ENCODE peak calls at places on chromosomes 5 and 9, in five cellular contexts. U, I, L, Z and J are unnamed samples.

GRCh38 chr9:111438576-111439235 is 45.5 kb downstream of the ECPAS start:
- DNase-seq in U (no peak), I (no peak), L (peak), Z (no peak), J (no peak)

GRCh38 chr9:94014845-94015244 is 59.7 kb upstream of the BARX1 start:
- DNase-seq in U (no peak), I (no peak), L (no peak), Z (no peak), J (no peak)

GRCh38 chr5:113262674-113263073 is 172.1 kb downstream of the TSSK1B start:
- DNase-seq in U (no peak), I (no peak), L (no peak), Z (no peak), J (no peak)

GRCh38 chr5:79287380-79287779 is 51.4 kb downstream of the JMY start:
- DNase-seq in U (no peak), I (no peak), L (no peak), Z (no peak), J (no peak)

GRCh38 chr5:756171-756570 is 28.4 kb downstream of the ZDHHC11B start:
- DNase-seq in U (no peak), I (no peak), L (no peak), Z (no peak), J (no peak)

GRCh38 chr9:700365-701282 is 140.9 kb upstream of the DMRT1 start:
- DNase-seq in U (no peak), I (no peak), L (peak), Z (no peak), J (no peak)

GRCh38 chr5:75584641-75585040 is 26.6 kb upstream of the ANKDD1B start:
- DNase-seq in U (no peak), I (no peak), L (no peak), Z (no peak), J (no peak)

GRCh38 chr9:129007035-129007765 is 20.9 kb downstream of the SH3GLB2 start:
- DNase-seq in U (no peak), I (no peak), L (no peak), Z (no peak), J (no peak)

GRCh38 chr5:1325870-1326546 is 18.9 kb downstream of the CLPTM1L start:
- DNase-seq in U (no peak), I (no peak), L (no peak), Z (no peak), J (no peak)

GRCh38 chr5:1967716-1968115 is 85.0 kb upstream of the IRX4 start:
- DNase-seq in U (no peak), I (no peak), L (no peak), Z (no peak), J (no peak)

GRCh38 chr5:14399054-14399657 is 182.4 kb upstream of the OTULINL start:
- DNase-seq in U (peak), I (peak), L (peak), Z (peak), J (peak)

GRCh38 chr9:84151236-84151635 is 170.6 kb downstream of the RMI1 start:
- DNase-seq in U (no peak), I (no peak), L (no peak), Z (no peak), J (no peak)

GRCh38 chr9:80792721-80793120 is 896.6 kb downstream of the TLE1 start:
- DNase-seq in U (no peak), I (no peak), L (no peak), Z (no peak), J (no peak)

GRCh38 chr9:73073337-73074175 is 78.1 kb upstream of the ANXA1 start:
- DNase-seq in U (no peak), I (no peak), L (peak), Z (no peak), J (no peak)

GRCh38 chr9:130155647-130156046 is 16.6 kb upstream of the NCS1 start:
- DNase-seq in U (no peak), I (no peak), L (no peak), Z (no peak), J (no peak)

GRCh38 chr9:129989740-129990139 is 53.2 kb downstream of the FNBP1 start:
- DNase-seq in U (no peak), I (no peak), L (peak), Z (no peak), J (no peak)

GRCh38 chr5:100313657-100314056 is 221.5 kb upstream of the FAM174A start:
- DNase-seq in U (no peak), I (no peak), L (no peak), Z (no peak), J (no peak)

GRCh38 chr9:112334319-112334828 is 955 bp upstream of the PTBP3 start:
- DNase-seq in U (peak), I (no peak), L (peak), Z (peak), J (peak)